ENCODE peak calls at places on chromosomes 3 and 15, in ten cellular contexts. One of them, this sample, is unnamed.

GRCh38 chr3:149085828-149086231 is 503 bp downstream of the HLTF start:
- DNase-seq in right cardiac atrium: no peak
- DNase-seq in lung: no peak
- DNase-seq in tibial artery: no peak
- DNase-seq in fibroblast of lung: peak; percentile 48
- DNase-seq in aorta: no peak
- DNase-seq in psoas muscle: no peak
- DNase-seq in lower lobe of right lung: no peak
- DNase-seq in breast epithelium: no peak
- DNase-seq in coronary artery: no peak
- DNase-seq in this sample: no peak

GRCh38 chr15:97652041-97652440 is 308.5 kb upstream of the ARRDC4 start:
- DNase-seq in right cardiac atrium: no peak
- DNase-seq in lung: no peak
- DNase-seq in tibial artery: no peak
- DNase-seq in fibroblast of lung: no peak
- DNase-seq in aorta: no peak
- DNase-seq in psoas muscle: no peak
- DNase-seq in lower lobe of right lung: no peak
- DNase-seq in breast epithelium: no peak
- DNase-seq in coronary artery: no peak
- DNase-seq in this sample: no peak

GRCh38 chr3:56702487-56703315 is 19.6 kb upstream of the TASOR start:
- DNase-seq in right cardiac atrium: no peak
- DNase-seq in lung: peak; percentile 50
- DNase-seq in tibial artery: peak; percentile 34
- DNase-seq in fibroblast of lung: peak; percentile 63
- DNase-seq in aorta: no peak
- DNase-seq in psoas muscle: no peak
- DNase-seq in lower lobe of right lung: no peak
- DNase-seq in breast epithelium: no peak
- DNase-seq in coronary artery: no peak
- DNase-seq in this sample: peak; percentile 67

GRCh38 chr3:101890716-101891115 is 41.4 kb downstream of the NFKBIZ start:
- DNase-seq in right cardiac atrium: no peak
- DNase-seq in lung: no peak
- DNase-seq in tibial artery: no peak
- DNase-seq in fibroblast of lung: peak; percentile 92
- DNase-seq in aorta: no peak
- DNase-seq in psoas muscle: no peak
- DNase-seq in lower lobe of right lung: no peak
- DNase-seq in breast epithelium: no peak
- DNase-seq in coronary artery: no peak
- DNase-seq in this sample: no peak

GRCh38 chr3:178198329-178198728 is 337.9 kb upstream of the KCNMB2 start:
- DNase-seq in right cardiac atrium: no peak
- DNase-seq in lung: no peak
- DNase-seq in tibial artery: no peak
- DNase-seq in fibroblast of lung: peak; percentile 44
- DNase-seq in aorta: no peak
- DNase-seq in psoas muscle: no peak
- DNase-seq in lower lobe of right lung: no peak
- DNase-seq in breast epithelium: no peak
- DNase-seq in coronary artery: no peak
- DNase-seq in this sample: no peak

GRCh38 chr3:188573286-188573928 is 419.4 kb downstream of the LPP start:
- DNase-seq in right cardiac atrium: no peak
- DNase-seq in lung: no peak
- DNase-seq in tibial artery: no peak
- DNase-seq in fibroblast of lung: no peak
- DNase-seq in aorta: no peak
- DNase-seq in psoas muscle: no peak
- DNase-seq in lower lobe of right lung: peak; percentile 42
- DNase-seq in breast epithelium: no peak
- DNase-seq in coronary artery: no peak
- DNase-seq in this sample: no peak

GRCh38 chr3:57164606-57165573 is at the start of gene IL17RD:
- DNase-seq in right cardiac atrium: peak; percentile 85
- DNase-seq in lung: peak; percentile 63
- DNase-seq in tibial artery: peak; percentile 70
- DNase-seq in fibroblast of lung: peak; percentile 69
- DNase-seq in aorta: peak; percentile 81
- DNase-seq in psoas muscle: peak; percentile 89
- DNase-seq in lower lobe of right lung: peak; percentile 81
- DNase-seq in breast epithelium: peak; percentile 60
- DNase-seq in coronary artery: no peak
- DNase-seq in this sample: peak; percentile 41

GRCh38 chr3:70064194-70064787 is 64.8 kb downstream of the SAMMSON start:
- DNase-seq in right cardiac atrium: no peak
- DNase-seq in lung: no peak
- DNase-seq in tibial artery: no peak
- DNase-seq in fibroblast of lung: peak; percentile 16
- DNase-seq in aorta: no peak
- DNase-seq in psoas muscle: no peak
- DNase-seq in lower lobe of right lung: no peak
- DNase-seq in breast epithelium: no peak
- DNase-seq in coronary artery: no peak
- DNase-seq in this sample: no peak

GRCh38 chr3:129708328-129708861 is 101.9 kb upstream of the PLXND1 start:
- DNase-seq in right cardiac atrium: no peak
- DNase-seq in lung: no peak
- DNase-seq in tibial artery: no peak
- DNase-seq in fibroblast of lung: no peak
- DNase-seq in aorta: no peak
- DNase-seq in psoas muscle: no peak
- DNase-seq in lower lobe of right lung: no peak
- DNase-seq in breast epithelium: no peak
- DNase-seq in coronary artery: no peak
- DNase-seq in this sample: no peak

GRCh38 chr3:126352476-126353454 is 4.4 kb downstream of the KLF15 start:
- DNase-seq in right cardiac atrium: peak; percentile 17
- DNase-seq in lung: peak; percentile 68
- DNase-seq in tibial artery: peak; percentile 55
- DNase-seq in fibroblast of lung: no peak
- DNase-seq in aorta: peak; percentile 38
- DNase-seq in psoas muscle: peak; percentile 61
- DNase-seq in lower lobe of right lung: peak; percentile 70
- DNase-seq in breast epithelium: no peak
- DNase-seq in coronary artery: no peak
- DNase-seq in this sample: no peak

GRCh38 chr3:192223815-192224214 is 503.5 kb downstream of the FGF12 start:
- DNase-seq in right cardiac atrium: no peak
- DNase-seq in lung: no peak
- DNase-seq in tibial artery: no peak
- DNase-seq in fibroblast of lung: no peak
- DNase-seq in aorta: no peak
- DNase-seq in psoas muscle: no peak
- DNase-seq in lower lobe of right lung: no peak
- DNase-seq in breast epithelium: no peak
- DNase-seq in coronary artery: no peak
- DNase-seq in this sample: no peak

GRCh38 chr15:39188930-39189329 is 391.9 kb upstream of the THBS1 start:
- DNase-seq in right cardiac atrium: no peak
- DNase-seq in lung: no peak
- DNase-seq in tibial artery: no peak
- DNase-seq in fibroblast of lung: peak; percentile 95
- DNase-seq in aorta: no peak
- DNase-seq in psoas muscle: no peak
- DNase-seq in lower lobe of right lung: no peak
- DNase-seq in breast epithelium: peak; percentile 54
- DNase-seq in coronary artery: no peak
- DNase-seq in this sample: no peak

GRCh38 chr3:107206141-107206540 is 171.1 kb upstream of the CCDC54 start:
- DNase-seq in right cardiac atrium: no peak
- DNase-seq in lung: no peak
- DNase-seq in tibial artery: no peak
- DNase-seq in fibroblast of lung: peak; percentile 41
- DNase-seq in aorta: no peak
- DNase-seq in psoas muscle: no peak
- DNase-seq in lower lobe of right lung: no peak
- DNase-seq in breast epithelium: no peak
- DNase-seq in coronary artery: no peak
- DNase-seq in this sample: peak; percentile 34

GRCh38 chr3:168436327-168436726 is 340.6 kb upstream of the GOLIM4 start:
- DNase-seq in right cardiac atrium: no peak
- DNase-seq in lung: no peak
- DNase-seq in tibial artery: no peak
- DNase-seq in fibroblast of lung: no peak
- DNase-seq in aorta: no peak
- DNase-seq in psoas muscle: no peak
- DNase-seq in lower lobe of right lung: no peak
- DNase-seq in breast epithelium: no peak
- DNase-seq in coronary artery: no peak
- DNase-seq in this sample: no peak

GRCh38 chr15:55552926-55553325 is 35.2 kb downstream of the PYGO1 start:
- DNase-seq in right cardiac atrium: peak; percentile 64
- DNase-seq in lung: no peak
- DNase-seq in tibial artery: no peak
- DNase-seq in fibroblast of lung: peak; percentile 89
- DNase-seq in aorta: peak; percentile 67
- DNase-seq in psoas muscle: peak; percentile 52
- DNase-seq in lower lobe of right lung: peak; percentile 50
- DNase-seq in breast epithelium: no peak
- DNase-seq in coronary artery: peak; percentile 72
- DNase-seq in this sample: no peak

GRCh38 chr15:51866751-51867150 is 37.3 kb downstream of the TMOD3 start:
- DNase-seq in right cardiac atrium: no peak
- DNase-seq in lung: no peak
- DNase-seq in tibial artery: no peak
- DNase-seq in fibroblast of lung: no peak
- DNase-seq in aorta: no peak
- DNase-seq in psoas muscle: no peak
- DNase-seq in lower lobe of right lung: no peak
- DNase-seq in breast epithelium: no peak
- DNase-seq in coronary artery: no peak
- DNase-seq in this sample: no peak

GRCh38 chr15:89167267-89168176 is 53.9 kb downstream of the RLBP1 start:
- DNase-seq in right cardiac atrium: no peak
- DNase-seq in lung: peak; percentile 36
- DNase-seq in tibial artery: peak; percentile 37
- DNase-seq in fibroblast of lung: peak; percentile 94
- DNase-seq in aorta: peak; percentile 58
- DNase-seq in psoas muscle: peak; percentile 71
- DNase-seq in lower lobe of right lung: no peak
- DNase-seq in breast epithelium: peak; percentile 57
- DNase-seq in coronary artery: peak; percentile 79
- DNase-seq in this sample: no peak

DNA sequence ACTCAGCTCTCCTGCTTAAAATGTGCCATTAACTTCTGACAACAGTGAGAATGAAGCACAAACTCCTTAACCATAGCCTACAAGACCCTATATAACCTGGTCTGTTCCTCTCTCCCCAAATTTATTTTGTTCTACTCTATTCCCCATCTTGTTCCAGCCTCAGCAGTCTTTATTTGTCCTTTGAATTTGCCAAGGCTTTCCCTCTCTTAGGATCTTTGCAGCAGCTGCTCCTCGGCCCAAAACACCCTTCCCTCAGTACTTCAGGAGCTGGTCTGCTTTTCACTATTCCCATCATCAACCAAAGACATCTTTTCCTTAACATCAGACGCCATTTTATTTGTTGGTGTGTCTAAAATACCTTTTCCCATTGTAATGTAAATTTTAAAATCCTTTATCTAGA is 10.2 kb downstream of the PRICKLE2 start:
- DNase-seq in right cardiac atrium: no peak
- DNase-seq in lung: no peak
- DNase-seq in tibial artery: no peak
- DNase-seq in fibroblast of lung: no peak
- DNase-seq in aorta: no peak
- DNase-seq in psoas muscle: no peak
- DNase-seq in lower lobe of right lung: no peak
- DNase-seq in breast epithelium: no peak
- DNase-seq in coronary artery: no peak
- DNase-seq in this sample: no peak
- H3K27ac ChIP-seq in right cardiac atrium: no peak overlapping the region
- H3K27ac ChIP-seq in lung: no peak overlapping the region
- H3K27ac ChIP-seq in tibial artery: peak overlapping the region; percentile 70
- H3K27ac ChIP-seq in fibroblast of lung: peak overlapping the region; percentile 90
- H3K27ac ChIP-seq in aorta: peak overlapping the region; percentile 32
- H3K27ac ChIP-seq in psoas muscle: peak overlapping the region; percentile 63
- H3K27ac ChIP-seq in lower lobe of right lung: peak overlapping the region; percentile 68
- H3K27ac ChIP-seq in breast epithelium: peak overlapping the region; percentile 94
- H3K27ac ChIP-seq in coronary artery: peak overlapping the region; percentile 88
- H3K27ac ChIP-seq in this sample: no peak overlapping the region

GRCh38 chr3:173750095-173750494 is 352.6 kb downstream of the NLGN1 start:
- DNase-seq in right cardiac atrium: no peak
- DNase-seq in lung: no peak
- DNase-seq in tibial artery: no peak
- DNase-seq in fibroblast of lung: peak; percentile 73
- DNase-seq in aorta: no peak
- DNase-seq in psoas muscle: no peak
- DNase-seq in lower lobe of right lung: no peak
- DNase-seq in breast epithelium: no peak
- DNase-seq in coronary artery: no peak
- DNase-seq in this sample: no peak
- H3K27ac ChIP-seq in right cardiac atrium: no peak overlapping the region
- H3K27ac ChIP-seq in lung: no peak overlapping the region
- H3K27ac ChIP-seq in tibial artery: no peak overlapping the region
- H3K27ac ChIP-seq in fibroblast of lung: no peak overlapping the region
- H3K27ac ChIP-seq in aorta: no peak overlapping the region
- H3K27ac ChIP-seq in psoas muscle: no peak overlapping the region
- H3K27ac ChIP-seq in lower lobe of right lung: no peak overlapping the region
- H3K27ac ChIP-seq in breast epithelium: no peak overlapping the region
- H3K27ac ChIP-seq in coronary artery: no peak overlapping the region
- H3K27ac ChIP-seq in this sample: no peak overlapping the region

DNA sequence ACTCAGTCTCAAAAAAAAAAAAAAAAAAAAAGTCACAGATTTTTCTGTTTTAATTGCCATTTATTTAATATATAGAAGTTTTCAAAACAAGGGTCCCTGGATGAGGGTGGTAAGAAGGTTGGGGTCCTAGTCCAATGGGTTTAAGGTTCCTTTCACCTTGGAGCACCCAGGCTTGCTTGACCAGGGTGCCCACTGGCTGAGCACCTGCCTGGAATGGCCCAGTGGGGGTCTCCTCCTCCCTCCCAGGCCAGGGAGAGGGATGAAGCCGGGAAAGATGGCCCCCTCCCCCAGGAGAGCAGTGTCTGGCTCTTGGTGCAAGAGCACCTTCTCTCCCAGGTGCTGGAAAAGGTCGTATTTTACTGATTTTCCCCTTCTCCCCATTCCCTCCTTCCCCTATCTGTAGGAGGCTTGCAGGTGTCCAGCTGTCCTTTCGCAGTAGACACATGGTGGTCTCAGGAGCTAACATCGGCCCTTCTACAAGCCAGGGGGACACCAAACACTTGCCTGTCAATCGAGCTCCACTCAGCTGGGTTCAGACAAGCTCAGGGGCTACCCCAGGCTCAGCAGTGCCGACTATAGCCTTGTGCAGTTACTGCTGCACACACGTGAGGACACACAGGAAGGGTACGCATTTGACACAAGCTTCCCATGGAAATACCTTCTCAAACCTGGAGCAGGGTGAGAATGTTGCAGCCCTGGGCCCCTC is 112.3 kb upstream of the KLF13 start:
- DNase-seq in right cardiac atrium: no peak
- DNase-seq in lung: no peak
- DNase-seq in tibial artery: no peak
- DNase-seq in fibroblast of lung: no peak
- DNase-seq in aorta: no peak
- DNase-seq in psoas muscle: no peak
- DNase-seq in lower lobe of right lung: no peak
- DNase-seq in breast epithelium: no peak
- DNase-seq in coronary artery: no peak
- DNase-seq in this sample: no peak
- H3K27ac ChIP-seq in right cardiac atrium: peak overlapping the region; percentile 53
- H3K27ac ChIP-seq in lung: peak overlapping the region; percentile 99
- H3K27ac ChIP-seq in tibial artery: peak overlapping the region; percentile 45
- H3K27ac ChIP-seq in fibroblast of lung: no peak overlapping the region
- H3K27ac ChIP-seq in aorta: no peak overlapping the region
- H3K27ac ChIP-seq in psoas muscle: no peak overlapping the region
- H3K27ac ChIP-seq in lower lobe of right lung: peak overlapping the region; percentile 99
- H3K27ac ChIP-seq in breast epithelium: peak overlapping the region; percentile 29
- H3K27ac ChIP-seq in coronary artery: peak overlapping the region; percentile 94
- H3K27ac ChIP-seq in this sample: peak overlapping the region; percentile 91

GRCh38 chr3:72155391-72156064 is 370.6 kb upstream of the PROK2 start:
- DNase-seq in right cardiac atrium: peak; percentile 61
- DNase-seq in lung: peak; percentile 33
- DNase-seq in tibial artery: peak; percentile 84
- DNase-seq in fibroblast of lung: peak; percentile 98
- DNase-seq in aorta: peak; percentile 84
- DNase-seq in psoas muscle: peak; percentile 70
- DNase-seq in lower lobe of right lung: no peak
- DNase-seq in breast epithelium: peak; percentile 37
- DNase-seq in coronary artery: peak; percentile 89
- DNase-seq in this sample: peak; percentile 45
- H3K27ac ChIP-seq in right cardiac atrium: no peak overlapping the region
- H3K27ac ChIP-seq in lung: peak overlapping the region; percentile 42
- H3K27ac ChIP-seq in tibial artery: peak overlapping the region; percentile 74
- H3K27ac ChIP-seq in fibroblast of lung: peak overlapping the region; percentile 1
- H3K27ac ChIP-seq in aorta: peak overlapping the region; percentile 70
- H3K27ac ChIP-seq in psoas muscle: no peak overlapping the region
- H3K27ac ChIP-seq in lower lobe of right lung: no peak overlapping the region
- H3K27ac ChIP-seq in breast epithelium: peak overlapping the region; percentile 6
- H3K27ac ChIP-seq in coronary artery: peak overlapping the region; percentile 82
- H3K27ac ChIP-seq in this sample: peak overlapping the region; percentile 69